ENCODE peak calls at places on chromosomes 4 and X, in eight cellular contexts. T, J, I, Z, E, V, F and C are unnamed samples.

GRCh38 chr4:1041147-1041935 is 29.9 kb downstream of the FGFRL1 start:
- DNase-seq in T (no peak), E (no peak), F (no peak), J (peak), V (no peak), I (no peak), Z (peak), C (no peak)

GRCh38 chr4:101039367-101039766 is 308.0 kb downstream of the PPP3CA start:
- DNase-seq in F (no peak), J (no peak), V (no peak), T (peak), I (no peak), Z (no peak), E (no peak), C (no peak)

GRCh38 chr4:77800483-77801259 is 18.5 kb downstream of the CNOT6L start:
- DNase-seq in I (no peak), F (no peak), Z (no peak), V (peak), J (peak), E (no peak), T (no peak), C (no peak)

GRCh38 chr4:120694973-120695372 is 227.6 kb downstream of the PRDM5 start:
- DNase-seq in E (no peak), T (no peak), V (peak), I (no peak), J (peak), Z (peak), F (no peak), C (peak)

GRCh38 chr4:15003891-15004700 is 1.8 kb downstream of the CPEB2 start:
- DNase-seq in F (peak), V (peak), I (peak), T (peak), E (no peak), J (peak), Z (peak), C (peak)

GRCh38 chr4:113383111-113383785 is 333.8 kb downstream of the ANK2 start:
- DNase-seq in V (peak), F (no peak), J (peak), E (no peak), I (no peak), Z (peak), T (no peak), C (peak)

GRCh38 chr4:132646186-132646585 is 502.9 kb upstream of the PCDH10 start:
- DNase-seq in E (no peak), T (peak), F (no peak), Z (no peak), J (no peak), V (peak), I (no peak), C (no peak)

GRCh38 chr4:126610933-126611332 is 1021.8 kb upstream of the INTU start:
- DNase-seq in T (no peak), E (no peak), I (no peak), J (no peak), V (no peak), F (no peak), Z (no peak), C (no peak)

GRCh38 chrX:16573781-16574180 is 76.2 kb upstream of the S100G start:
- DNase-seq in J (peak), T (no peak), Z (peak), I (no peak), V (peak), F (no peak), E (no peak), C (peak)

GRCh38 chr4:113457886-113458285 is 303.7 kb downstream of the CAMK2D start:
- DNase-seq in J (peak), T (no peak), F (no peak), V (no peak), Z (no peak), I (no peak), E (no peak), C (peak)